ENCODE peak calls at places on chromosomes 4 and X, in four cellular contexts. One of them, this sample, is unnamed.

GRCh38 chrX:38233891-38234807 is 13.5 kb upstream of the SRPX start:
- DNase-seq in K562: no peak
- DNase-seq in HepG2: no peak
- DNase-seq in GM12878: no peak
- DNase-seq in this sample: peak; percentile 13

GRCh38 chrX:85107407-85107806 is 103.7 kb downstream of the APOOL start:
- DNase-seq in K562: no peak
- DNase-seq in HepG2: no peak
- DNase-seq in GM12878: no peak
- DNase-seq in this sample: no peak

GRCh38 chrX:17474892-17475291 is 99.9 kb downstream of the NHS start:
- DNase-seq in K562: no peak
- DNase-seq in HepG2: no peak
- DNase-seq in GM12878: no peak
- DNase-seq in this sample: no peak

GRCh38 chrX:18354369-18355329 is at the start of gene SCML2:
- DNase-seq in K562: peak; percentile 75
- DNase-seq in HepG2: peak; percentile 5
- DNase-seq in GM12878: no peak
- DNase-seq in this sample: peak; percentile 60

GRCh38 chrX:95666056-95666455 is 1018.6 kb upstream of the DIAPH2 start:
- DNase-seq in K562: no peak
- DNase-seq in HepG2: no peak
- DNase-seq in GM12878: no peak
- DNase-seq in this sample: no peak

GRCh38 chrX:11423362-11423818 is 130.2 kb downstream of the AMELX start:
- DNase-seq in K562: peak; percentile 34
- DNase-seq in HepG2: no peak
- DNase-seq in GM12878: peak; percentile 17
- DNase-seq in this sample: no peak

GRCh38 chrX:45697591-45697990 is 496.9 kb upstream of the DIPK2B start:
- DNase-seq in K562: no peak
- DNase-seq in HepG2: no peak
- DNase-seq in GM12878: no peak
- DNase-seq in this sample: no peak

GRCh38 chr4:186669159-186669720 is 54.4 kb downstream of the FAT1 start:
- DNase-seq in K562: no peak
- DNase-seq in HepG2: peak; percentile 50
- DNase-seq in GM12878: no peak
- DNase-seq in this sample: peak; percentile 38

GRCh38 chrX:13487731-13488505 is 81.5 kb upstream of the EGFL6 start:
- DNase-seq in K562: peak; percentile 12
- DNase-seq in HepG2: peak; percentile 10
- DNase-seq in GM12878: peak; percentile 72
- DNase-seq in this sample: peak; percentile 48

GRCh38 chr4:183240581-183241321 is 79.3 kb downstream of the CLDN22 start:
- DNase-seq in K562: no peak
- DNase-seq in HepG2: no peak
- DNase-seq in GM12878: no peak
- DNase-seq in this sample: no peak

GRCh38 chr4:47531241-47531953 is 46.3 kb downstream of the ATP10D start:
- DNase-seq in K562: no peak
- DNase-seq in HepG2: peak; percentile 16
- DNase-seq in GM12878: peak; percentile 86
- DNase-seq in this sample: peak; percentile 24

GRCh38 chr4:98937977-98938376 is 9.0 kb upstream of the EIF4E start:
- DNase-seq in K562: no peak
- DNase-seq in HepG2: no peak
- DNase-seq in GM12878: no peak
- DNase-seq in this sample: no peak

GRCh38 chr4:26787461-26788340 is 72.9 kb upstream of the STIM2 start:
- DNase-seq in K562: peak; percentile 41
- DNase-seq in HepG2: peak; percentile 32
- DNase-seq in GM12878: no peak
- DNase-seq in this sample: peak; percentile 28

GRCh38 chr4:160969914-160970313 is 1193.9 kb downstream of the FSTL5 start:
- DNase-seq in K562: no peak
- DNase-seq in HepG2: no peak
- DNase-seq in GM12878: no peak
- DNase-seq in this sample: no peak

GRCh38 chr4:3030551-3031356 is 43.6 kb downstream of the HTT-AS start:
- DNase-seq in K562: no peak
- DNase-seq in HepG2: no peak
- DNase-seq in GM12878: no peak
- DNase-seq in this sample: no peak

GRCh38 chr4:106763044-106763443 is 273.1 kb downstream of the DKK2 start:
- DNase-seq in K562: no peak
- DNase-seq in HepG2: no peak
- DNase-seq in GM12878: no peak
- DNase-seq in this sample: no peak

GRCh38 chr4:99301376-99302164 is 10.8 kb upstream of the ADH1A start:
- DNase-seq in K562: no peak
- DNase-seq in HepG2: no peak
- DNase-seq in GM12878: no peak
- DNase-seq in this sample: no peak

GRCh38 chr4:154564311-154564710 is 1.5 kb downstream of the FGB start:
- DNase-seq in K562: no peak
- DNase-seq in HepG2: no peak
- DNase-seq in GM12878: no peak
- DNase-seq in this sample: no peak

GRCh38 chr4:154565704-154566103 is 2.9 kb downstream of the FGB start:
- DNase-seq in K562: no peak
- DNase-seq in HepG2: no peak
- DNase-seq in GM12878: no peak
- DNase-seq in this sample: no peak

GRCh38 chr4:154569584-154569983 is 6.8 kb downstream of the FGB start:
- DNase-seq in K562: no peak
- DNase-seq in HepG2: no peak
- DNase-seq in GM12878: no peak
- DNase-seq in this sample: no peak

GRCh38 chr4:154569028-154569427 is 6.2 kb downstream of the FGB start:
- DNase-seq in K562: no peak
- DNase-seq in HepG2: no peak
- DNase-seq in GM12878: no peak
- DNase-seq in this sample: no peak

DNA sequence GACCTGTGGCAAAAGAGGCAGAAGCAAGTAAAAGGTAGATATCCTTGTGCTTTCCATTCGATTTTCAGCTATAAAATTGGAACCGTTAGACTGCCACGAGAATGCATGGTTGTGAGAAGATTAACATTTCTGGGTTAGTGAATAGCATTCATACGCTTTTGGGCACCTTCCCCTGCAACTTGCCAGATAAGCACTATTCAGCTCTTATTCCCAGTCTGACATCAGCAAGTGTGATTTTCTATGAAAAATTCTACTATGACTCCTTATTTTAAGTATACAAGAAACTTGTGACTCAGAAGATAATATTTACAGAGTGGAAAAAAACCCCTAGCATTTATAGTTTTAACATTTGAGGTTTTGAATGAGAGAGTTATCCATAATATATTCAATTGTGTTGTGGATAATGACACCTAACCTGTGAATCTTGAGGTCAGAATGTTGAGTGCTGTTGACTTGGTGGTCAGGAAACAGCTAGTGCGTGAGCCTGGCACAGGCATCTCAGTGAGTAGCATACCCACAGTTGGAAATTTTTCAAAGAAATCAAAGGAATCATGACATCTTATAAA is 3.9 kb downstream of the FGB start:
- DNase-seq in K562: no peak
- DNase-seq in HepG2: no peak
- DNase-seq in GM12878: no peak
- DNase-seq in this sample: no peak
- TF ChIP-seq POLR2AphosphoS2 in K562: no peak
- TF ChIP-seq POLR2AphosphoS2 in HepG2: no peak
- TF ChIP-seq POLR2AphosphoS2 in GM12878: no peak
- TF ChIP-seq POLR2AphosphoS2 in this sample: no peak

DNA sequence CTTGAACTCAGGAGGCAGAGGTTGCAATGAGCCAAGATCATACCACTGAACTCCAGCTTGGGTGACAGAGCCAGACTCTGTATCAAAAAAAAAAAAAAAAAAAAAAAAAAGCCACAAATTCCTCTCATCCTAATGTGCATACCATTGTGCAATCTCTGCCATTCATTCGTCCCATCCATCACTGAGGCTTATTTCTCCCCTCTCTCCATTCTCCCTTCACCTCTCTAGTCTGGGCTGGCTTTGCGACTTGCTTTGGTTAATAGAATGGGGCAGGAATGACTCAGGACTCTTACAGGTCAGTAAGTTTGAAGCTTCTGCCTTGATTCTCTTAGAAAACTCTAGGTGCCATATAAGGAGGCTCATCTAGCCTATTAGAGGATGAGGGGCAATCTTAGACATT is 60.3 kb upstream of the DDX3X start:
- DNase-seq in K562: no peak
- DNase-seq in HepG2: no peak
- DNase-seq in GM12878: no peak
- DNase-seq in this sample: no peak
- TF ChIP-seq POLR2AphosphoS2 in K562: no peak
- TF ChIP-seq POLR2AphosphoS2 in HepG2: no peak
- TF ChIP-seq POLR2AphosphoS2 in GM12878: no peak
- TF ChIP-seq POLR2AphosphoS2 in this sample: no peak

GRCh38 chr4:4260185-4260751 is 12.2 kb upstream of the TMEM128 start:
- DNase-seq in K562: no peak
- DNase-seq in HepG2: peak; percentile 79
- DNase-seq in GM12878: no peak
- DNase-seq in this sample: peak; percentile 72
- TF ChIP-seq POLR2AphosphoS2 in K562: no peak
- TF ChIP-seq POLR2AphosphoS2 in HepG2: no peak
- TF ChIP-seq POLR2AphosphoS2 in GM12878: no peak
- TF ChIP-seq POLR2AphosphoS2 in this sample: no peak

GRCh38 chr4:79823148-79823763 is 249.8 kb downstream of the ANTXR2 start:
- DNase-seq in K562: no peak
- DNase-seq in HepG2: no peak
- DNase-seq in GM12878: no peak
- DNase-seq in this sample: no peak

GRCh38 chr4:79820427-79820826 is 252.6 kb downstream of the ANTXR2 start:
- DNase-seq in K562: no peak
- DNase-seq in HepG2: no peak
- DNase-seq in GM12878: no peak
- DNase-seq in this sample: no peak
- TF ChIP-seq POLR2AphosphoS2 in K562: no peak
- TF ChIP-seq POLR2AphosphoS2 in HepG2: no peak
- TF ChIP-seq POLR2AphosphoS2 in GM12878: no peak
- TF ChIP-seq POLR2AphosphoS2 in this sample: no peak

DNA sequence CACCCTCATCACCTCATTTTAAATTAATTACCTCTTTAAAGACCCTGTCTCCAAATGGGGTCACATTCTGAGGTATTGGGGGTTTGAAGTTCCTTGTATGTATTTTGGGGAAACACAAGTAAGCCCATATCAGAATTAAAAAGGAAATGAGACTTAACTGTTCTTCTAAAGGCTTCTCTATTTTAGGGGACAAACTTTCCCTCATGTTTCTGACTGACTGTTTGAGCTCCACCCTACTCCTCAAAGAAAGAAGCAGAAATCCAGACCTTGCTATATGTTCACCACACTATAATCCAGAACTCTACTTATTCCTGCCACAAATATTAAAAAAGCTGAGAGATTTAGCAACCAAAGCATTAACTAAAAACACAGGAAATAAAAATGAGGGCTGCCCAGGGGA is 258.8 kb downstream of the ARHGAP24 start:
- DNase-seq in K562: no peak
- DNase-seq in HepG2: no peak
- DNase-seq in GM12878: no peak
- DNase-seq in this sample: no peak
- TF ChIP-seq POLR2AphosphoS2 in K562: no peak
- TF ChIP-seq POLR2AphosphoS2 in HepG2: no peak
- TF ChIP-seq POLR2AphosphoS2 in GM12878: no peak
- TF ChIP-seq POLR2AphosphoS2 in this sample: no peak

GRCh38 chr4:913280-913618 is 18.9 kb downstream of the GAK start:
- DNase-seq in K562: no peak
- DNase-seq in HepG2: no peak
- DNase-seq in GM12878: no peak
- DNase-seq in this sample: no peak
- TF ChIP-seq POLR2AphosphoS2 in K562: no peak
- TF ChIP-seq POLR2AphosphoS2 in HepG2: no peak
- TF ChIP-seq POLR2AphosphoS2 in GM12878: no peak
- TF ChIP-seq POLR2AphosphoS2 in this sample: no peak

GRCh38 chr4:139266583-139267257 is 13.3 kb downstream of the MGARP start:
- DNase-seq in K562: peak; percentile 64
- DNase-seq in HepG2: peak; percentile 54
- DNase-seq in GM12878: peak; percentile 96
- DNase-seq in this sample: peak; percentile 48
- TF ChIP-seq POLR2AphosphoS2 in K562: no peak
- TF ChIP-seq POLR2AphosphoS2 in HepG2: no peak
- TF ChIP-seq POLR2AphosphoS2 in GM12878: no peak
- TF ChIP-seq POLR2AphosphoS2 in this sample: no peak

GRCh38 chrX:138858946-138859345 is 147.4 kb upstream of the FGF13 start:
- DNase-seq in K562: no peak
- DNase-seq in HepG2: no peak
- DNase-seq in GM12878: no peak
- DNase-seq in this sample: no peak

GRCh38 chrX:138856881-138857280 is 145.4 kb upstream of the FGF13 start:
- DNase-seq in K562: no peak
- DNase-seq in HepG2: no peak
- DNase-seq in GM12878: no peak
- DNase-seq in this sample: no peak

GRCh38 chrX:138859421-138859820 is 147.9 kb upstream of the FGF13 start:
- DNase-seq in K562: no peak
- DNase-seq in HepG2: no peak
- DNase-seq in GM12878: no peak
- DNase-seq in this sample: no peak

GRCh38 chrX:138853936-138854335 is 142.4 kb upstream of the FGF13 start:
- DNase-seq in K562: no peak
- DNase-seq in HepG2: no peak
- DNase-seq in GM12878: no peak
- DNase-seq in this sample: no peak

DNA sequence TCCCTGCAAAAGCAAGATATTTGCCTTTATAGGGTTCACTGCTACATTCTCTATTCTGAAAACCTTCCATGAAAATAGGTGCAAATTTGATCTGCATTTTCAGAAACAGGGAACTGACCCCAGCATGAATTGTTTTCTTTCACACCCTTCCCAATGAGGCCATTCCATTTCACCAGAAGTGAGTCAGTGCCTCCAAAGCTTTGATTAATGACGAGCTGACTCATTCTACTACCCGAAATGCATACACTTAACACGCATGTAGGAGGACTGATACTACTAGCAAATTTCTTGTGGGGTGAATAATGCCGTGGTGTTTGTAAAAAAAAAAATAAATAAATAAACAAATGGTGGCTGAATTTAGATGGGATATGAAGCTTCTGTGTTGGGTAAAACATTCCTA is 146.9 kb upstream of the FGF13 start:
- DNase-seq in K562: peak; percentile 17
- DNase-seq in HepG2: no peak
- DNase-seq in GM12878: no peak
- DNase-seq in this sample: no peak
- TF ChIP-seq POLR2AphosphoS2 in K562: no peak
- TF ChIP-seq POLR2AphosphoS2 in HepG2: no peak
- TF ChIP-seq POLR2AphosphoS2 in GM12878: no peak
- TF ChIP-seq POLR2AphosphoS2 in this sample: no peak

This sample was measured in A549.